ENCODE peak calls at places on chromosome 21, in ten cellular contexts. K, N, E, C, S, A, B, W, I and J are unnamed samples.

GRCh38 chr21:33684923-33685560 is 42.7 kb downstream of the ITSN1 start:
- DNase-seq in K (no peak), N (no peak), E (no peak), C (no peak), S (no peak), A (peak; percentile 10), B (no peak), W (no peak), I (peak; percentile 10), J (no peak)

GRCh38 chr21:41124626-41125240 is 43.2 kb upstream of the BACE2 start:
- DNase-seq in K (no peak), N (no peak), E (no peak), C (no peak), S (no peak), A (no peak), B (no peak), W (no peak), I (no peak), J (no peak)

GRCh38 chr21:44459712-44460440 is 4.6 kb downstream of the LRRC3 start:
- DNase-seq in K (no peak), N (no peak), E (no peak), C (no peak), S (no peak), A (no peak), B (no peak), W (no peak), I (no peak), J (peak; percentile 54)

GRCh38 chr21:29407571-29407970 is 108.8 kb downstream of the BACH1 start:
- DNase-seq in K (no peak), N (no peak), E (no peak), C (no peak), S (no peak), A (no peak), B (no peak), W (no peak), I (no peak), J (no peak)

GRCh38 chr21:46054447-46054846 is 43.5 kb upstream of the COL6A2 start:
- DNase-seq in K (no peak), N (no peak), E (no peak), C (peak; percentile 86), S (no peak), A (no peak), B (peak; percentile 90), W (no peak), I (no peak), J (peak; percentile 74)

GRCh38 chr21:31374430-31374829 is 30.4 kb upstream of the TIAM1 start:
- DNase-seq in K (no peak), N (no peak), E (no peak), C (no peak), S (no peak), A (no peak), B (no peak), W (no peak), I (no peak), J (no peak)

GRCh38 chr21:43994085-43994484 is 18.0 kb upstream of the TRAPPC10 start:
- DNase-seq in K (no peak), N (no peak), E (no peak), C (peak; percentile 13), S (no peak), A (no peak), B (no peak), W (no peak), I (no peak), J (peak; percentile 52)

GRCh38 chr21:26948194-26948593 is 18.7 kb downstream of the ADAMTS5 start:
- DNase-seq in K (no peak), N (no peak), E (no peak), C (no peak), S (no peak), A (no peak), B (no peak), W (no peak), I (no peak), J (no peak)

GRCh38 chr21:45940091-45940490 is 41.5 kb upstream of the COL6A1 start:
- DNase-seq in K (no peak), N (no peak), E (no peak), C (no peak), S (no peak), A (no peak), B (no peak), W (no peak), I (no peak), J (no peak)

GRCh38 chr21:29256125-29256895 is 42.4 kb upstream of the BACH1 start:
- DNase-seq in K (no peak), N (no peak), E (no peak), C (no peak), S (no peak), A (no peak), B (no peak), W (no peak), I (no peak), J (no peak)

DNA sequence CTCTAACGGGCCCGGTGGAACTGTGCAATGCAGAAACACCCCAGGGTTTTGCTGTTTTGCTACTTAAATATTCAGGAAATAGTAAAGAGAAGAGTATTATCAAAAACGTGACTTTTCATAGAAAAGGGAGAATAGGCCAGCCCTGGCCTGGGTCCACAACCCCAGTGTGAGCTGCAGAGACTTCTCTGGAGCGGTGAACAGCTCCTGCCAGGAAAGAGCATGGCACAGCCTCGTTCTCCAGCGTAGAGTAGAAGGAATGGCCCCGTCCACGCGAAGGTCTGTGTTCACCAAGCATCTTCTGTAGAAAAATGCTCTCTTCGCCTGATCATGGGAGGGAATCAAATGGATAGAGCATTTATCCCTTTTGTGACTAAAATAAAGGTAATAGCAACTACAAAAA is 51.4 kb downstream of the PDE9A start:
- DNase-seq in K (no peak), N (no peak), E (no peak), C (no peak), S (no peak), A (no peak), B (no peak), W (no peak), I (no peak), J (peak; percentile 57)
- H3K27ac ChIP-seq in K (no peak overlapping the region), N (no peak overlapping the region), E (peak overlapping the region; percentile 3), C (no peak overlapping the region), S (no peak overlapping the region), A (no peak overlapping the region), B (no peak overlapping the region), W (no peak overlapping the region), I (no peak overlapping the region), J (peak overlapping the region; percentile 73)

GRCh38 chr21:17444828-17445227 is 68.0 kb upstream of the CXADR start:
- DNase-seq in K (no peak), N (no peak), E (no peak), C (no peak), S (no peak), A (no peak), B (no peak), W (no peak), I (no peak), J (no peak)

GRCh38 chr21:17442174-17442573 is 70.7 kb upstream of the CXADR start:
- DNase-seq in K (no peak), N (no peak), E (no peak), C (no peak), S (no peak), A (no peak), B (no peak), W (no peak), I (no peak), J (no peak)

GRCh38 chr21:17440955-17441354 is 71.9 kb upstream of the CXADR start:
- DNase-seq in K (no peak), N (no peak), E (no peak), C (no peak), S (no peak), A (no peak), B (no peak), W (no peak), I (no peak), J (no peak)

GRCh38 chr21:17438642-17439041 is 74.2 kb upstream of the CXADR start:
- DNase-seq in K (no peak), N (no peak), E (no peak), C (no peak), S (no peak), A (no peak), B (no peak), W (no peak), I (peak; percentile 27), J (no peak)

DNA sequence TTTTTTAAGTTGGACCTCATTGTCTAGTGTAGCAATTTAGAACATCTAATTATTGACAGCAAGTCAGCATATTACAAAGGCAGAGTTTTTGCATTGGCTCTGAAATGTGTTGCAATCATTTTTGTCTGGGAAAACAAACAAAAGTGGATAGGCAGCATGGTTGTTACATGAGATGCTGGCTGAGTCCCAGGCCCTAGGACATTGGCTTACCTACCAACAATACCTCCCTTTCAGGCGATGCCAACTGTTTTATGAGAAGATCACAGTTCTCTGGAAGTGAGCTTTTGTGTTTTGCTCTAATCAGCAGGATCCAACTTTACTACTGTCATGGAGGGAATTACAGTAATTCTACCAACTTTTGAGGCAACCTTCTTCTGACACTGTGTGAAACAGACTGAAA is 71.5 kb upstream of the CXADR start:
- DNase-seq in K (peak; percentile 85), N (peak; percentile 34), E (peak; percentile 77), C (no peak), S (no peak), A (no peak), B (no peak), W (no peak), I (no peak), J (no peak)
- TF ChIP-seq POLR2A in K (no peak), N (no peak), E (no peak), C (no peak), S (no peak), A (no peak), B (no peak), W (no peak), I (no peak), J (no peak)

DNA sequence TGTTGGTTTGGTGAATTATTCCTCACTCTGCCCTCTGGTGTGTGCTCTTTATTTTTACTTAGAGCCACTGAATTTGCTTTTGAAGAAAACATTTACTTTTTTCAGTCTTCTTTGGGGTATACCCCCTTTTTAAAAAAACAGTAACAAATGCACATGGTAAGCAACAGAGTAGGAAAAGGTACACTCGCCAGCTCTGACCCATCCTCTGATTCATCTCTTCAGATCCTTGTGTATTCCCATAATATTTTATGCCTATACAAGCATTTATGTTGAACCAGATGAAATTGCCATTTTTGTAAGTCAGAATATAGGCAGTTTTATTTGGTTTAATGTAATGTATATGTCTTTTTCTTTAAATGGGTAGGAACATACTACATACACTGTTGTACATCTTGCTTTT is 28.3 kb downstream of the TTC3 start:
- DNase-seq in K (no peak), N (peak; percentile 1), E (no peak), C (no peak), S (no peak), A (no peak), B (no peak), W (no peak), I (no peak), J (no peak)
- TF ChIP-seq EP300 in K (no peak), N (no peak), E (no peak), C (no peak), S (no peak), A (no peak), B (no peak), W (no peak), I (no peak), J (no peak)

DNA sequence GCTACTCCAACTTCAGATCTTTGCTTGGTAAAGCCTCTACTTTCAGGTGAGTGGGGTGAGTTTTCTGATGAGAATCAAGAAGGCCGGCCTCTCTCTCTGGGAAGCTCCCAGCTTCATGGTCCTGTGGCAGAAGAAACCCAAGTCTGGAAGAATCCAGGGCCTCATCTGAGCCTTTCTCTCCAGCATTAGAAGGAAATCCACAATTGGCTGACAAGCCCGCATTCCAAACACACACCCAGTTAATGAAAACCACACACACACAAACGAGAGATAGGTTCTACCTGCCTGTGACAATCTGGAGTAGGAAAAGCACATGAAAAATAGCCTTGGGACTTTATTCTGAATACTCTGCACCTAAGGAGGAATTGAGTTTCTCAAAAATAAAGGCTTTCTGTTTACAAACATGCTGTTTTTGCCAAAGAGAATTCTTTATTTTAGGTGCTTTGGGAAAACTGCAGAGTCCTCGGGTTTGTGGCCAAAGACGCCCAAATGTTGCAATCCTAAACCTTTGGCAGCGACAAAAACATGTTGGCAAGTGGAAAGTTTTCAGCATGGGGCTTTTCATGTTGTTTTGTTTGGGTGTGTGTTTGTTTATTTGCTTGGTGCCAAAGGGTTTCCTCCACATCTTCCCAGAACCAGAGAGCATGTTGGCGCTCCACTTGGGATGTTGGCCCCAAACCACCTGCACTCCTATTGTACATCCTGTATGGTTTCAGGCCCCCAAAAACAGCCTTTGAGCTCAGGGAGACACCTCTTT is 216.2 kb downstream of the SETD4 start:
- DNase-seq in K (no peak), N (no peak), E (no peak), C (no peak), S (no peak), A (no peak), B (no peak), W (no peak), I (no peak), J (no peak)
- H3K27ac ChIP-seq in K (no peak overlapping the region), N (no peak overlapping the region), E (no peak overlapping the region), C (no peak overlapping the region), S (no peak overlapping the region), A (no peak overlapping the region), B (no peak overlapping the region), W (no peak overlapping the region), I (no peak overlapping the region), J (no peak overlapping the region)